ENCODE peak calls at places on chromosomes 16 and 17, in nine cellular contexts. F is ovary; S is heart left ventricle; C is IMR-90; G is PC-3; J is naive thymus-derived CD4-positive, alpha-beta T cell; N is psoas muscle; O is effector memory CD4-positive, alpha-beta T cell; Q is NT2/D1. T is an unnamed sample. For H3K9me3, the result is how much of the 10 kb centered on the place peaks cover.

GRCh38 chr17:81165246-81166032 is at the start of gene PVALEF:
- DNase-seq in N (no peak), Q (no peak), F (no peak), S (peak), C (no peak), G (no peak), O (no peak), J (no peak), T (peak)

GRCh38 chr17:44146375-44147346 is 4.9 kb downstream of the HROB start:
- DNase-seq in G (no peak), O (no peak), Q (no peak), N (no peak), F (no peak), S (no peak), J (no peak), C (no peak), T (no peak)

GRCh38 chr17:42937712-42938596 is 26.3 kb downstream of the AARSD1 start:
- DNase-seq in N (peak), Q (peak), O (no peak), S (peak), J (peak), G (peak), F (peak), C (peak), T (no peak)

GRCh38 chr16:80883159-80883642 is 78.8 kb upstream of the CDYL2 start:
- DNase-seq in C (no peak), F (no peak), N (no peak), J (no peak), G (no peak), S (no peak), Q (no peak), O (no peak), T (no peak)

GRCh38 chr16:19269098-19269497 is 16.4 kb upstream of the CLEC19A start:
- DNase-seq in G (no peak), C (no peak), S (no peak), Q (no peak), O (no peak), N (no peak), J (no peak), F (no peak), T (no peak)

GRCh38 chr17:8475820-8476219 is 40.1 kb downstream of the NDEL1 start:
- DNase-seq in J (no peak), N (no peak), O (no peak), G (no peak), Q (no peak), F (no peak), S (no peak), C (no peak), T (no peak)

GRCh38 chr16:73737637-73738036 is 559.0 kb upstream of the PSMD7 start:
- DNase-seq in S (no peak), G (no peak), N (no peak), J (no peak), F (no peak), O (no peak), Q (no peak), C (no peak), T (no peak)

GRCh38 chr17:43920500-43921095 is 13.3 kb upstream of the MPP2 start:
- DNase-seq in G (no peak), F (no peak), C (no peak), N (no peak), S (no peak), O (no peak), Q (no peak), J (no peak), T (no peak)

GRCh38 chr17:41695134-41695661 is 6.5 kb downstream of the EIF1 start:
- DNase-seq in Q (no peak), C (peak), N (no peak), J (no peak), G (no peak), F (no peak), O (no peak), S (no peak), T (no peak)

GRCh38 chr17:7018331-7018964 is 4.4 kb upstream of the BCL6B start:
- DNase-seq in S (peak), G (no peak), F (peak), O (no peak), Q (no peak), C (no peak), J (no peak), N (peak), T (no peak)

GRCh38 chr17:56085576-56086267 is 67.6 kb upstream of the ANKFN1 start:
- DNase-seq in N (no peak), J (no peak), G (no peak), S (no peak), F (no peak), Q (no peak), O (no peak), C (no peak), T (no peak)

GRCh38 chr17:81228834-81229665 is 6.3 kb upstream of the CEP131 start:
- DNase-seq in G (no peak), Q (no peak), S (no peak), N (no peak), O (no peak), C (no peak), J (no peak), F (no peak), T (no peak)

GRCh38 chr16:5206331-5206990 is 108.9 kb upstream of the EEF2KMT start:
- DNase-seq in O (no peak), Q (no peak), S (no peak), F (no peak), J (no peak), G (no peak), C (no peak), N (no peak), T (no peak)

GRCh38 chr16:72066747-72067146 is 3.7 kb downstream of the HPR start:
- DNase-seq in O (no peak), F (no peak), N (no peak), S (no peak), G (peak), C (peak), Q (peak), J (peak), T (no peak)

GRCh38 chr16:81945665-81946064 is 65.6 kb downstream of the SDR42E1 start:
- DNase-seq in S (no peak), O (no peak), Q (no peak), N (no peak), G (no peak), F (no peak), C (peak), J (no peak), T (no peak)

GRCh38 chr17:49748223-49748622 is 15.7 kb downstream of the FAM117A start:
- DNase-seq in J (no peak), Q (no peak), S (no peak), N (no peak), C (no peak), O (peak), G (no peak), F (no peak), T (no peak)

GRCh38 chr17:80187493-80187892 is 17.7 kb downstream of the CARD14 start:
- DNase-seq in J (no peak), O (no peak), N (peak), S (peak), C (no peak), Q (no peak), F (peak), G (peak), T (no peak)

GRCh38 chr16:84633622-84634021 is 14.7 kb upstream of the KLHL36 start:
- DNase-seq in N (peak), Q (no peak), F (peak), J (no peak), S (peak), C (no peak), G (no peak), O (no peak), T (no peak)

GRCh38 chr17:42898147-42898807 is 2.3 kb upstream of the G6PC1 start:
- DNase-seq in C (no peak), F (no peak), J (no peak), Q (no peak), O (no peak), G (no peak), S (no peak), N (no peak), T (no peak)

GRCh38 chr17:51351890-51352289 is 91.5 kb downstream of the UTP18 start:
- DNase-seq in S (peak), J (no peak), G (no peak), Q (no peak), O (no peak), C (peak), N (no peak), F (peak), T (no peak)

GRCh38 chr17:65088621-65089385 is 32.3 kb upstream of the GNA13 start:
- DNase-seq in Q (no peak), S (no peak), G (peak), J (no peak), F (no peak), N (no peak), O (no peak), C (no peak), T (no peak)

GRCh38 chr17:46772013-46772878 is 46.2 kb downstream of the WNT3 start:
- DNase-seq in Q (peak), N (peak), S (peak), O (no peak), J (no peak), G (peak), C (no peak), F (no peak), T (no peak)

GRCh38 chr17:42179911-42180410 is 981 bp downstream of the KCNH4 start:
- DNase-seq in G (no peak), Q (no peak), S (peak), J (peak), C (peak), N (peak), F (peak), O (no peak), T (no peak)

GRCh38 chr16:30368792-30369090 is 1.6 kb downstream of the TBC1D10B start:
- DNase-seq in C (no peak), Q (no peak), O (no peak), J (no peak), F (no peak), S (no peak), N (no peak), G (no peak), T (no peak)

GRCh38 chr16:12193688-12194087 is 217.2 kb downstream of the SNX29 start:
- DNase-seq in N (no peak), G (no peak), J (no peak), F (no peak), Q (no peak), O (no peak), C (no peak), S (no peak), T (no peak)

GRCh38 chr16:2527784-2528100 is 3.5 kb downstream of the CEMP1 start:
- DNase-seq in G (no peak), Q (no peak), F (no peak), O (no peak), C (no peak), N (no peak), S (no peak), J (no peak), T (no peak)

GRCh38 chr16:50802000-50802399 is 60.1 kb downstream of the CYLD start:
- DNase-seq in F (no peak), G (no peak), J (no peak), S (no peak), N (no peak), Q (no peak), O (no peak), C (peak), T (no peak)

GRCh38 chr17:75348386-75349012 is 57.0 kb downstream of the GRB2 start:
- DNase-seq in G (no peak), F (no peak), S (no peak), O (no peak), C (no peak), N (no peak), Q (no peak), J (no peak), T (no peak)

DNA sequence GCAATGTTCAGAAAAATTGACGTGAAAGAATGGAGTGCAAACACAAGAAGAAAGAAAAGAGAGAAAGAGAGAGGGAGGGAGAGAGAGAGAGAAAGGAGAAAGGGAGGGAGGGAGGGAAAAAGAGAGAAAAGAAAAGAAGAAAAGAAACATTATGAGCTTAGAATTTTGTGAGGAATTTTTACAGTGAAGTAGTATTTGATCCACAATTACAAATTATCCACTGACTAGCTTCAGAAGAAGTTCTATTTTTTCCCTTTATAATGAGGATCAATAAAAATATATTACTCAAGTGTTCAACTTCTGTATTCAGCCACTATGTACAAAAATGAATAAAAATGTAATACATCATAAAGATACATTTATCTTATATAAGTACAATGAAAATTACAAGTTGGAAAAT is 494.5 kb upstream of the CA10 start:
- DNase-seq in S (no peak), G (no peak), C (no peak), F (no peak), J (no peak), Q (no peak), O (no peak), N (no peak), T (no peak)
- H3K9me3 ChIP-seq in S (under half), G (under half), C (under half), F (under half), J (under half), Q (under half), O (under half), N (under half), T (under half)

GRCh38 chr17:40265337-40265736 is 22.3 kb upstream of the CDC6 start:
- DNase-seq in F (no peak), N (no peak), G (no peak), S (no peak), Q (no peak), J (no peak), O (no peak), C (no peak), T (no peak)
- H3K9me3 ChIP-seq in F (under half), N (under half), G (under half), S (under half), Q (under half), J (under half), O (under half), C (under half), T (under half)

GRCh38 chr16:35174006-35174405 is 1714.6 kb downstream of the TP53TG3F start:
- DNase-seq in Q (no peak), J (no peak), F (no peak), S (no peak), C (no peak), N (no peak), O (no peak), G (no peak), T (no peak)
- H3K9me3 ChIP-seq in Q (under half), J (under half), F (under half), S (under half), C (under half), N (under half), O (under half), G (under half), T (under half)

GRCh38 chr17:52666264-52666663 is 507.8 kb upstream of the CA10 start:
- DNase-seq in G (no peak), F (no peak), S (no peak), J (no peak), C (no peak), O (no peak), N (no peak), Q (no peak), T (no peak)
- H3K9me3 ChIP-seq in G (half or more), F (under half), S (under half), J (under half), C (under half), O (under half), N (under half), Q (under half), T (under half)

GRCh38 chr16:78599271-78599670 is 499.8 kb downstream of the WWOX start:
- DNase-seq in G (no peak), O (no peak), Q (no peak), C (no peak), N (no peak), S (no peak), J (no peak), F (no peak), T (no peak)
- H3K9me3 ChIP-seq in G (under half), O (under half), Q (under half), C (under half), N (under half), S (under half), J (under half), F (under half), T (under half)

DNA sequence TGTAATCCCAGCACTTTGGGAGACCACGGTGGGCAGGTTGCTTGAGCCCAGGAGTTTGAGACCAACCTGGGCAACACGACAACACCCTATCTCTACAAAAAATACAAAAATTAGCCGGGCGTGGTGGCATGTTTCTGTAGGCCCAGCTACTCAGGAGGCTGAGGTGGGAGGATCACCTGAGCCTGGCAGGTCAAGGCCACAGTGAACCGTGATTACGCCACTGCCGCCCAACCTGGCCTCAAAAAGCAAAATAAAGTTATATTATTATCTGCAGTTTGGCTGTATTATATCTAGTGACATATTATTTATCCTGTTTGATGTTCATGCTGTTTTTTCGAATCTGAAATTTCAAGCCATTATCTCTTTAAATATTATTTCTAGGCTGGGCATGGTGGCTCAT is 26.5 kb downstream of the ST3GAL2 start:
- DNase-seq in F (no peak), N (no peak), G (no peak), C (no peak), J (no peak), S (no peak), Q (no peak), O (no peak), T (no peak)
- H3K9me3 ChIP-seq in F (under half), N (under half), G (under half), C (under half), J (under half), S (under half), Q (under half), O (under half), T (under half)

GRCh38 chr17:53409588-53409987 is 413.1 kb upstream of the KIF2B start:
- DNase-seq in N (no peak), G (no peak), Q (no peak), S (no peak), J (no peak), C (no peak), F (no peak), O (no peak), T (no peak)
- H3K9me3 ChIP-seq in N (under half), G (under half), Q (under half), S (under half), J (under half), C (under half), F (under half), O (under half), T (under half)

GRCh38 chr16:847151-847550 is 46.6 kb upstream of the GNG13 start:
- DNase-seq in N (no peak), G (no peak), O (no peak), S (no peak), C (no peak), J (no peak), Q (no peak), F (no peak), T (no peak)
- H3K9me3 ChIP-seq in N (under half), G (under half), O (under half), S (under half), C (under half), J (under half), Q (under half), F (under half), T (under half)

GRCh38 chr17:70295329-70295728 is 126.0 kb downstream of the KCNJ2 start:
- DNase-seq in F (no peak), S (no peak), J (no peak), G (no peak), C (no peak), O (no peak), N (no peak), Q (no peak), T (no peak)
- H3K9me3 ChIP-seq in F (under half), S (under half), J (under half), G (under half), C (under half), O (under half), N (under half), Q (under half), T (under half)

DNA sequence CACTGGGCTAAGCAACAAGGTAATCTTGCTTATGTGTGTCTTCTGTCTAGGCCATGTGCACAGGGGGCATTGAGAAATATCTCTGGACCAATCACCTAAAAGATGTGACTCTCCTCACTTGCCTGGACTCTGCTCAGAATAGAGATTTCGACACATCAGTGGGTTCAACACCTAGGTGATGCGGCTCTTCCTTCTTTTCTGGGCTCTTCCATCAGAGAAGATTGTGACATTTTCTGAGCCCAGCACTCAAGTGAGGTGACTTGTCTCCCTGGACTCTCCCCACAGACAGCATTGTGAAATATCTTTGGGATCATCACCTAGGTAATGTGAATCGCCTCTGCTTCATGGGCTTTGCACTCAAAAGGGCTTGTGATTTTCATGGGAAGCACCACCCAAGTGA is 1904.1 kb downstream of the TP53TG3F start:
- DNase-seq in S (no peak), Q (no peak), N (no peak), J (no peak), F (no peak), O (no peak), G (no peak), C (no peak), T (no peak)
- H3K9me3 ChIP-seq in S (under half), Q (under half), N (under half), J (under half), F (under half), O (under half), G (under half), C (under half), T (under half)

T was measured in T-helper 17 cell.